ENCODE peak calls at places on chromosomes 7 and 10, in eight cellular contexts. One of them, this sample, is unnamed.

GRCh38 chr7:39291644-39292411 is 274.4 kb upstream of the YAE1 start:
- DNase-seq in G401: no peak
- DNase-seq in EL: no peak
- DNase-seq in skeletal muscle cell: no peak
- DNase-seq in activated CD8-positive, alpha-beta memory T cell treated with anti-CD3 and anti-CD28 coated beads for 4 hours: no peak
- DNase-seq in NCI-H1417: peak
- DNase-seq in HCT116: no peak
- DNase-seq in smooth muscle cell of the brain vasculature: no peak
- DNase-seq in this sample: no peak

GRCh38 chr7:25897261-25897782 is 254.7 kb upstream of the NFE2L3 start:
- DNase-seq in G401: peak
- DNase-seq in EL: no peak
- DNase-seq in skeletal muscle cell: no peak
- DNase-seq in activated CD8-positive, alpha-beta memory T cell treated with anti-CD3 and anti-CD28 coated beads for 4 hours: no peak
- DNase-seq in NCI-H1417: no peak
- DNase-seq in HCT116: no peak
- DNase-seq in smooth muscle cell of the brain vasculature: no peak
- DNase-seq in this sample: no peak

GRCh38 chr7:86600506-86601290 is 43.0 kb upstream of the GRM3 start:
- DNase-seq in G401: no peak
- DNase-seq in EL: no peak
- DNase-seq in skeletal muscle cell: no peak
- DNase-seq in activated CD8-positive, alpha-beta memory T cell treated with anti-CD3 and anti-CD28 coated beads for 4 hours: no peak
- DNase-seq in NCI-H1417: peak
- DNase-seq in HCT116: no peak
- DNase-seq in smooth muscle cell of the brain vasculature: no peak
- DNase-seq in this sample: no peak

GRCh38 chr7:43869898-43870240 is 552 bp upstream of the MRPS24 start:
- DNase-seq in G401: no peak
- DNase-seq in EL: peak
- DNase-seq in skeletal muscle cell: peak
- DNase-seq in activated CD8-positive, alpha-beta memory T cell treated with anti-CD3 and anti-CD28 coated beads for 4 hours: no peak
- DNase-seq in NCI-H1417: no peak
- DNase-seq in HCT116: no peak
- DNase-seq in smooth muscle cell of the brain vasculature: peak
- DNase-seq in this sample: no peak

GRCh38 chr7:8389898-8390642 is 43.3 kb upstream of the NXPH1 start:
- DNase-seq in G401: no peak
- DNase-seq in EL: peak
- DNase-seq in skeletal muscle cell: no peak
- DNase-seq in activated CD8-positive, alpha-beta memory T cell treated with anti-CD3 and anti-CD28 coated beads for 4 hours: no peak
- DNase-seq in NCI-H1417: peak
- DNase-seq in HCT116: peak
- DNase-seq in smooth muscle cell of the brain vasculature: no peak
- DNase-seq in this sample: no peak

GRCh38 chr10:11231285-11231684 is 213.6 kb downstream of the CELF2 start:
- DNase-seq in G401: no peak
- DNase-seq in EL: no peak
- DNase-seq in skeletal muscle cell: no peak
- DNase-seq in activated CD8-positive, alpha-beta memory T cell treated with anti-CD3 and anti-CD28 coated beads for 4 hours: no peak
- DNase-seq in NCI-H1417: no peak
- DNase-seq in HCT116: no peak
- DNase-seq in smooth muscle cell of the brain vasculature: no peak
- DNase-seq in this sample: no peak

GRCh38 chr7:157670490-157671357 is 333.9 kb downstream of the DNAJB6 start:
- DNase-seq in G401: no peak
- DNase-seq in EL: peak
- DNase-seq in skeletal muscle cell: no peak
- DNase-seq in activated CD8-positive, alpha-beta memory T cell treated with anti-CD3 and anti-CD28 coated beads for 4 hours: no peak
- DNase-seq in NCI-H1417: peak
- DNase-seq in HCT116: no peak
- DNase-seq in smooth muscle cell of the brain vasculature: no peak
- DNase-seq in this sample: no peak

GRCh38 chr7:47386273-47386820 is 195.6 kb downstream of the TNS3 start:
- DNase-seq in G401: peak
- DNase-seq in EL: no peak
- DNase-seq in skeletal muscle cell: no peak
- DNase-seq in activated CD8-positive, alpha-beta memory T cell treated with anti-CD3 and anti-CD28 coated beads for 4 hours: no peak
- DNase-seq in NCI-H1417: no peak
- DNase-seq in HCT116: no peak
- DNase-seq in smooth muscle cell of the brain vasculature: no peak
- DNase-seq in this sample: no peak

GRCh38 chr7:42409296-42409695 is 172.3 kb upstream of the GLI3 start:
- DNase-seq in G401: no peak
- DNase-seq in EL: no peak
- DNase-seq in skeletal muscle cell: no peak
- DNase-seq in activated CD8-positive, alpha-beta memory T cell treated with anti-CD3 and anti-CD28 coated beads for 4 hours: no peak
- DNase-seq in NCI-H1417: no peak
- DNase-seq in HCT116: no peak
- DNase-seq in smooth muscle cell of the brain vasculature: no peak
- DNase-seq in this sample: no peak

GRCh38 chr7:147170341-147171012 is 1053.9 kb downstream of the CNTNAP2 start:
- DNase-seq in G401: no peak
- DNase-seq in EL: no peak
- DNase-seq in skeletal muscle cell: no peak
- DNase-seq in activated CD8-positive, alpha-beta memory T cell treated with anti-CD3 and anti-CD28 coated beads for 4 hours: no peak
- DNase-seq in NCI-H1417: no peak
- DNase-seq in HCT116: no peak
- DNase-seq in smooth muscle cell of the brain vasculature: no peak
- DNase-seq in this sample: no peak

GRCh38 chr10:30070001-30070759 is 10.8 kb upstream of the JCAD start:
- DNase-seq in G401: no peak
- DNase-seq in EL: no peak
- DNase-seq in skeletal muscle cell: no peak
- DNase-seq in activated CD8-positive, alpha-beta memory T cell treated with anti-CD3 and anti-CD28 coated beads for 4 hours: no peak
- DNase-seq in NCI-H1417: peak
- DNase-seq in HCT116: no peak
- DNase-seq in smooth muscle cell of the brain vasculature: no peak
- DNase-seq in this sample: no peak

GRCh38 chr7:16431646-16432424 is 10.5 kb upstream of the CRPPA start:
- DNase-seq in G401: peak
- DNase-seq in EL: peak
- DNase-seq in skeletal muscle cell: no peak
- DNase-seq in activated CD8-positive, alpha-beta memory T cell treated with anti-CD3 and anti-CD28 coated beads for 4 hours: no peak
- DNase-seq in NCI-H1417: peak
- DNase-seq in HCT116: peak
- DNase-seq in smooth muscle cell of the brain vasculature: no peak
- DNase-seq in this sample: peak

GRCh38 chr10:112208981-112209380 is 25.4 kb upstream of the GPAM start:
- DNase-seq in G401: no peak
- DNase-seq in EL: peak
- DNase-seq in skeletal muscle cell: no peak
- DNase-seq in activated CD8-positive, alpha-beta memory T cell treated with anti-CD3 and anti-CD28 coated beads for 4 hours: no peak
- DNase-seq in NCI-H1417: no peak
- DNase-seq in HCT116: no peak
- DNase-seq in smooth muscle cell of the brain vasculature: no peak
- DNase-seq in this sample: no peak

GRCh38 chr7:93828260-93828659 is 62.3 kb downstream of the TFPI2 start:
- DNase-seq in G401: no peak
- DNase-seq in EL: no peak
- DNase-seq in skeletal muscle cell: no peak
- DNase-seq in activated CD8-positive, alpha-beta memory T cell treated with anti-CD3 and anti-CD28 coated beads for 4 hours: no peak
- DNase-seq in NCI-H1417: no peak
- DNase-seq in HCT116: no peak
- DNase-seq in smooth muscle cell of the brain vasculature: no peak
- DNase-seq in this sample: no peak

GRCh38 chr10:130927157-130927556 is 384.4 kb downstream of the TCERG1L start:
- DNase-seq in G401: no peak
- DNase-seq in EL: no peak
- DNase-seq in skeletal muscle cell: no peak
- DNase-seq in activated CD8-positive, alpha-beta memory T cell treated with anti-CD3 and anti-CD28 coated beads for 4 hours: no peak
- DNase-seq in NCI-H1417: no peak
- DNase-seq in HCT116: no peak
- DNase-seq in smooth muscle cell of the brain vasculature: no peak
- DNase-seq in this sample: no peak

GRCh38 chr7:64874114-64874513 is 29.0 kb upstream of the ZNF273 start:
- DNase-seq in G401: no peak
- DNase-seq in EL: no peak
- DNase-seq in skeletal muscle cell: no peak
- DNase-seq in activated CD8-positive, alpha-beta memory T cell treated with anti-CD3 and anti-CD28 coated beads for 4 hours: no peak
- DNase-seq in NCI-H1417: no peak
- DNase-seq in HCT116: no peak
- DNase-seq in smooth muscle cell of the brain vasculature: no peak
- DNase-seq in this sample: no peak

GRCh38 chr10:71643904-71644303 is 75.7 kb downstream of the C10orf105 start:
- DNase-seq in G401: no peak
- DNase-seq in EL: no peak
- DNase-seq in skeletal muscle cell: no peak
- DNase-seq in activated CD8-positive, alpha-beta memory T cell treated with anti-CD3 and anti-CD28 coated beads for 4 hours: no peak
- DNase-seq in NCI-H1417: no peak
- DNase-seq in HCT116: no peak
- DNase-seq in smooth muscle cell of the brain vasculature: no peak
- DNase-seq in this sample: peak

GRCh38 chr10:128898133-128898915 is 568.7 kb upstream of the MGMT start:
- DNase-seq in G401: no peak
- DNase-seq in EL: no peak
- DNase-seq in skeletal muscle cell: no peak
- DNase-seq in activated CD8-positive, alpha-beta memory T cell treated with anti-CD3 and anti-CD28 coated beads for 4 hours: no peak
- DNase-seq in NCI-H1417: no peak
- DNase-seq in HCT116: no peak
- DNase-seq in smooth muscle cell of the brain vasculature: no peak
- DNase-seq in this sample: no peak

GRCh38 chr10:73850863-73851461 is 23.4 kb downstream of the CAMK2G start:
- DNase-seq in G401: no peak
- DNase-seq in EL: peak
- DNase-seq in skeletal muscle cell: peak
- DNase-seq in activated CD8-positive, alpha-beta memory T cell treated with anti-CD3 and anti-CD28 coated beads for 4 hours: no peak
- DNase-seq in NCI-H1417: no peak
- DNase-seq in HCT116: no peak
- DNase-seq in smooth muscle cell of the brain vasculature: peak
- DNase-seq in this sample: no peak

This sample was measured in germinal center.